ENCODE peak calls at places on chromosomes 7 and 10, in four cellular contexts. One of them, this sample, is unnamed.

GRCh38 chr10:118107541-118107940 is 60.8 kb upstream of the RAB11FIP2 start:
- DNase-seq in WTC11: no peak
- DNase-seq in K562: no peak
- DNase-seq in HepG2: no peak
- DNase-seq in this sample: no peak

GRCh38 chr10:484925-485661 is 204.4 kb downstream of the DIP2C start:
- DNase-seq in WTC11: no peak
- DNase-seq in K562: no peak
- DNase-seq in HepG2: no peak
- DNase-seq in this sample: no peak

GRCh38 chr7:4174016-4174415 is 508.1 kb upstream of the FOXK1 start:
- DNase-seq in WTC11: no peak
- DNase-seq in K562: no peak
- DNase-seq in HepG2: no peak
- DNase-seq in this sample: no peak

GRCh38 chr7:124032369-124033092 is at the start of gene TMEM229A:
- DNase-seq in WTC11: peak
- DNase-seq in K562: no peak
- DNase-seq in HepG2: no peak
- DNase-seq in this sample: peak

GRCh38 chr10:132006966-132007365 is 25.2 kb upstream of the BNIP3 start:
- DNase-seq in WTC11: peak
- DNase-seq in K562: no peak
- DNase-seq in HepG2: no peak
- DNase-seq in this sample: no peak

GRCh38 chr10:71128311-71129010 is 83.9 kb upstream of the UNC5B start:
- DNase-seq in WTC11: no peak
- DNase-seq in K562: no peak
- DNase-seq in HepG2: no peak
- DNase-seq in this sample: no peak

GRCh38 chr10:18610517-18610916 is 40.9 kb downstream of the NSUN6 start:
- DNase-seq in WTC11: no peak
- DNase-seq in K562: no peak
- DNase-seq in HepG2: peak
- DNase-seq in this sample: no peak

GRCh38 chr7:151869968-151870918 is 6.7 kb downstream of the PRKAG2 start:
- DNase-seq in WTC11: no peak
- DNase-seq in K562: no peak
- DNase-seq in HepG2: no peak
- DNase-seq in this sample: no peak

GRCh38 chr10:111077715-111078504 is 1.1 kb downstream of the ADRA2A start:
- DNase-seq in WTC11: peak
- DNase-seq in K562: no peak
- DNase-seq in HepG2: no peak
- DNase-seq in this sample: peak

GRCh38 chr7:150820578-150821198 is 20.1 kb downstream of the TMEM176A start:
- DNase-seq in WTC11: no peak
- DNase-seq in K562: peak
- DNase-seq in HepG2: no peak
- DNase-seq in this sample: no peak

GRCh38 chr10:5396545-5396944 is 8.1 kb downstream of the TUBAL3 start:
- DNase-seq in WTC11: no peak
- DNase-seq in K562: no peak
- DNase-seq in HepG2: no peak
- DNase-seq in this sample: no peak

GRCh38 chr10:85849315-85849714 is 517.3 kb downstream of the GRID1 start:
- DNase-seq in WTC11: no peak
- DNase-seq in K562: no peak
- DNase-seq in HepG2: no peak
- DNase-seq in this sample: no peak

GRCh38 chr10:4213441-4213840 is 428.4 kb upstream of the KLF6 start:
- DNase-seq in WTC11: no peak
- DNase-seq in K562: no peak
- DNase-seq in HepG2: no peak
- DNase-seq in this sample: no peak

GRCh38 chr7:106793015-106793651 is 71.9 kb upstream of the PIK3CG start:
- DNase-seq in WTC11: no peak
- DNase-seq in K562: peak
- DNase-seq in HepG2: peak
- DNase-seq in this sample: no peak

GRCh38 chr7:135209225-135209834 is 2.0 kb downstream of the WDR91 start:
- DNase-seq in WTC11: no peak
- DNase-seq in K562: no peak
- DNase-seq in HepG2: no peak
- DNase-seq in this sample: no peak

GRCh38 chr7:128404826-128405344 is 4.9 kb downstream of the IMPDH1 start:
- DNase-seq in WTC11: no peak
- DNase-seq in K562: no peak
- DNase-seq in HepG2: no peak
- DNase-seq in this sample: no peak

GRCh38 chr7:117323877-117324699 is 1.2 kb upstream of the WNT2 start:
- DNase-seq in WTC11: peak
- DNase-seq in K562: no peak
- DNase-seq in HepG2: no peak
- DNase-seq in this sample: no peak

GRCh38 chr7:24582171-24582570 is 8.9 kb downstream of the PALS2 start:
- DNase-seq in WTC11: no peak
- DNase-seq in K562: no peak
- DNase-seq in HepG2: no peak
- DNase-seq in this sample: no peak

GRCh38 chr10:43824934-43825333 is 176.3 kb upstream of the ZNF32 start:
- DNase-seq in WTC11: no peak
- DNase-seq in K562: no peak
- DNase-seq in HepG2: peak
- DNase-seq in this sample: no peak

DNA sequence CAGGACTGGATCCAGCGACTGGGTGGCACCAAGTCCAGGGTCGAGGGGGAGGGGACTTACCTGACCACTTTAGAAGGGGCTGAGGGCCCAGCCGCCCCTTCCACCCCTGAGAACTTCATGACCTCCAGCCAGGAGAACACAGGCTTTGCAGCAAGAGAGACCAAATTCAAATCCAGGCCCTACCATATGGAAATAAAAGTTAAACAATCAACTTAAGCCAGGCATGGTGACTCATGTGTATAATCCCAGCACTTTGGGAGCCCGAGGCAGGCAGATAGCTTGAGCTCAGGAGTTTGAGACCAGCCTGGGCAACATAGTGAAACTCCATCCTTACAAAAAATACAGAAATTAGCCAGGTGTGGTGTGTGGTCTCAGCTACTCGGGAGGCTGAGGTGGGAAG is 61.9 kb downstream of the COL13A1 start:
- DNase-seq in WTC11: no peak
- DNase-seq in K562: no peak
- DNase-seq in HepG2: no peak
- DNase-seq in this sample: no peak
- TF ChIP-seq ELF4 in WTC11: no peak
- TF ChIP-seq ELF4 in K562: no peak
- TF ChIP-seq ELF4 in HepG2: no peak
- TF ChIP-seq ELF4 in this sample: no peak

DNA sequence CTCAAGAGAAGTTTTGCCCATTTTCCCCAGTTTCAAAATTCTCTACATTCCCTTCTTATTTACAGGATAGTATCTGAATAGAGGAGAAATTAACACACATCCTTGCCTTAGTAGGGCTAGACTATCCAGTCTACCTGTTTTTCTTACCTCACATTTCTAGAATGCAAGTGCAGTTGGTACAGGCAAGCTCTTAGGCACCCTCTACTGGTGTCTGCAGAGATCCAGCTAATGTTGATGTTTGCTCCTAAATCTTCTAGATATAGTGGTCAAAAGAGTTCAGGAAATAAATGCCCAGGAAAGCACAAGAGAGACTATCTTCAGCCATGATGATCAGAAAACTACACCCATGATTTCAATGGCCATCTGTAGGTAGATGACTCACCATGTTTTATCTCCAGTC is 205.3 kb downstream of the HTR7 start:
- DNase-seq in WTC11: no peak
- DNase-seq in K562: no peak
- DNase-seq in HepG2: no peak
- DNase-seq in this sample: no peak
- TF ChIP-seq ELF4 in WTC11: no peak
- TF ChIP-seq ELF4 in K562: no peak
- TF ChIP-seq ELF4 in HepG2: no peak
- TF ChIP-seq ELF4 in this sample: no peak

DNA sequence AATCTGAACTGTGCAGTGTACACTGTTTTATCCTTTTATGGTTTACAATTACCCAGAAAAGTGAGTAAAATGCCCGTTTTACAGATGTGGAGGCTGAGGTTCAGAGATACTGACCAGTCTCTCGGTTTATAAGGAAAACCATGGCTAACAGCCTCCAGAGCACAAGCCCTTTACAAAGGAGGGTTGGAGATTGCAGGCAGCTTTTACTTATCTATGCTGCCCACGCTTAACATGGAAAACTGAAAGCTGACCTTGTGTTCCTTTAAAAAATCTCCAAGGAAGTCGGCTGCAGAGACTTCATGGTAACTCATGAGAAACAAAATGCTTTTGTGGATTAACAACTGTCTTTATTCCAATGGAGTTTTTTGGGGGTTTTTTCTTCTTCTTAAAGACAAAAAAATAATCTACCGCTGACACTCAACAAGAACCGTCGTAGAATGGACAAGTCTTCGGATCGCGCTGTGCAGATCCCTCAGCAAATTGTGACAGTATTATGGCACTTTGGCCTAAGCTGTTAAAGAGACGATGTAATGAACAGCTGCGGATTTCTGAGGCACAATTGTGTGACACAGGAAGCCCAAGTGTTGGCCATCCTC is 652 bp upstream of the SLF2 start:
- DNase-seq in WTC11: no peak
- DNase-seq in K562: peak
- DNase-seq in HepG2: no peak
- DNase-seq in this sample: no peak
- TF ChIP-seq ELF4 in WTC11: no peak
- TF ChIP-seq ELF4 in K562: no peak
- TF ChIP-seq ELF4 in HepG2: no peak
- TF ChIP-seq ELF4 in this sample: no peak

GRCh38 chr7:48244902-48245301 is 73.6 kb downstream of the ABCA13 start:
- DNase-seq in WTC11: no peak
- DNase-seq in K562: no peak
- DNase-seq in HepG2: no peak
- DNase-seq in this sample: no peak
- TF ChIP-seq ELF4 in WTC11: no peak
- TF ChIP-seq ELF4 in K562: no peak
- TF ChIP-seq ELF4 in HepG2: no peak
- TF ChIP-seq ELF4 in this sample: no peak

GRCh38 chr10:73410897-73411296 is 3.0 kb downstream of the ANXA7 start:
- DNase-seq in WTC11: no peak
- DNase-seq in K562: no peak
- DNase-seq in HepG2: no peak
- DNase-seq in this sample: no peak

GRCh38 chr10:73414230-73414981 is 548 bp upstream of the ANXA7 start:
- DNase-seq in WTC11: no peak
- DNase-seq in K562: no peak
- DNase-seq in HepG2: no peak
- DNase-seq in this sample: no peak

GRCh38 chr10:73413528-73414229 is at the start of gene ANXA7:
- DNase-seq in WTC11: peak
- DNase-seq in K562: peak
- DNase-seq in HepG2: peak
- DNase-seq in this sample: peak

GRCh38 chr10:73416571-73416970 is 2.7 kb upstream of the ANXA7 start:
- DNase-seq in WTC11: no peak
- DNase-seq in K562: no peak
- DNase-seq in HepG2: no peak
- DNase-seq in this sample: no peak

DNA sequence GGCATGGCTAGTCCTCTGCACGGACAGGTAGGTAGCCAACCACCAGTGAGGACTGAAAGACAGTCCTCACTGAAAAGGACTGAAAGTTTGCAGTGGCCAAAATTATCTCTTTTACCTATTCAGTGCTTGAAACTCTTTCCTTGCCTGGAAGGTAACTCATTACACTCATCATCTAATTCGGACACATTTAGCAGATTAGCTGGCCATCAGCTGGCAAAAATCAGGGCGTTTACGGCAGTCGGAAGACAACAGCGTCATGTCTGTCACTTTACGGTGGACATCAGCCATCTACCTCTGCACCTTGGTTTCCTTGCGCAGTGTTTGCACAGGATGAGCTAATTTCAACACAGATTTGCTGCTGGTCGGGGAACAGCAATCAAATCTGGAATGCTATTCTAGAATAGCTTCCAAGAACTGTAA is 740 bp downstream of the ANXA7 start:
- DNase-seq in WTC11: peak
- DNase-seq in K562: peak
- DNase-seq in HepG2: peak
- DNase-seq in this sample: peak
- TF ChIP-seq ELF4 in WTC11: no peak
- TF ChIP-seq ELF4 in K562: no peak
- TF ChIP-seq ELF4 in HepG2: no peak
- TF ChIP-seq ELF4 in this sample: no peak

GRCh38 chr7:158097106-158097505 is 490.5 kb downstream of the PTPRN2 start:
- DNase-seq in WTC11: no peak
- DNase-seq in K562: no peak
- DNase-seq in HepG2: no peak
- DNase-seq in this sample: no peak
- TF ChIP-seq ELF4 in WTC11: no peak
- TF ChIP-seq ELF4 in K562: no peak
- TF ChIP-seq ELF4 in HepG2: no peak
- TF ChIP-seq ELF4 in this sample: no peak